ENCODE peak calls at places on chromosomes 7 and 10, in five cellular contexts. Y is cardiac fibroblast, Q is Right ventricle myocardium inferior, H is NCI-H226, J is midbrain. U is an unnamed sample.

GRCh38 chr10:103510046-103510685 is 16.7 kb downstream of the NEURL1 start:
- DNase-seq in Y (no peak), Q (no peak), H (no peak), J (no peak), U (no peak)

GRCh38 chr7:133934974-133935330 is 192.2 kb upstream of the LRGUK start:
- DNase-seq in Y (peak), Q (no peak), H (peak), J (no peak), U (no peak)

GRCh38 chr7:47378728-47379395 is 203.0 kb downstream of the TNS3 start:
- DNase-seq in Y (no peak), Q (no peak), H (no peak), J (no peak), U (no peak)

GRCh38 chr7:333399-333776 is 43.4 kb downstream of the FOXL3 start:
- DNase-seq in Y (peak), Q (peak), H (no peak), J (no peak), U (no peak)

GRCh38 chr7:37284805-37285211 is 163.9 kb downstream of the ELMO1 start:
- DNase-seq in Y (peak), Q (peak), H (no peak), J (peak), U (no peak)

GRCh38 chr10:15369642-15370211 is 1.4 kb downstream of the FAM171A1 start:
- DNase-seq in Y (peak), Q (no peak), H (no peak), J (peak), U (no peak)

GRCh38 chr10:9613338-9613737 is 1404.3 kb upstream of the CELF2 start:
- DNase-seq in Y (peak), Q (no peak), H (no peak), J (no peak), U (no peak)

GRCh38 chr10:16653223-16653622 is 131.5 kb upstream of the C1QL3 start:
- DNase-seq in Y (no peak), Q (no peak), H (no peak), J (no peak), U (no peak)

GRCh38 chr7:106770191-106770590 is 94.9 kb upstream of the PIK3CG start:
- DNase-seq in Y (peak), Q (no peak), H (peak), J (no peak), U (no peak)

GRCh38 chr10:82591421-82591820 is 716.4 kb downstream of the NRG3 start:
- DNase-seq in Y (no peak), Q (no peak), H (no peak), J (no peak), U (no peak)

GRCh38 chr10:69757553-69758309 is 44.0 kb upstream of the COL13A1 start:
- DNase-seq in Y (peak), Q (no peak), H (peak), J (peak), U (no peak)

GRCh38 chr7:116588641-116589594 is 64.1 kb downstream of the CAV1 start:
- DNase-seq in Y (peak), Q (no peak), H (no peak), J (peak), U (no peak)

GRCh38 chr10:71708301-71708703 is 11.3 kb downstream of the C10orf105 start:
- DNase-seq in Y (peak), Q (peak), H (no peak), J (peak), U (no peak)

GRCh38 chr7:116592445-116592844 is 67.6 kb downstream of the CAV1 start:
- DNase-seq in Y (no peak), Q (no peak), H (no peak), J (no peak), U (no peak)

GRCh38 chr7:148084138-148084537 is 506.4 kb upstream of the C7orf33 start:
- DNase-seq in Y (peak), Q (no peak), H (no peak), J (peak), U (peak)

GRCh38 chr10:48332166-48332870 is 25.8 kb downstream of the MAPK8 start:
- DNase-seq in Y (no peak), Q (no peak), H (no peak), J (no peak), U (no peak)

GRCh38 chr7:138750473-138750872 is 47.3 kb upstream of the TMEM213 start:
- DNase-seq in Y (no peak), Q (no peak), H (no peak), J (no peak), U (no peak)

GRCh38 chr7:54985405-54986360 is 33.1 kb upstream of the EGFR start:
- DNase-seq in Y (peak), Q (no peak), H (peak), J (no peak), U (no peak)

GRCh38 chr10:93436577-93436976 is 45.6 kb downstream of the MYOF start:
- DNase-seq in Y (peak), Q (no peak), H (peak), J (peak), U (no peak)

GRCh38 chr10:48456361-48456804 is 148.5 kb downstream of the ARHGAP22 start:
- DNase-seq in Y (peak), Q (peak), H (no peak), J (peak), U (no peak)

GRCh38 chr7:12930534-12930933 is 243.1 kb downstream of the ARL4A start:
- DNase-seq in Y (peak), Q (no peak), H (peak), J (no peak), U (no peak)

GRCh38 chr7:16471933-16472332 is 6.4 kb upstream of the SOSTDC1 start:
- DNase-seq in Y (no peak), Q (no peak), H (no peak), J (peak), U (no peak)

GRCh38 chr7:1380211-1380815 is 79.0 kb downstream of the MICALL2 start:
- DNase-seq in Y (no peak), Q (peak), H (no peak), J (no peak), U (no peak)

GRCh38 chr10:59580257-59580863 is 129.3 kb downstream of the SLC16A9 start:
- DNase-seq in Y (peak), Q (no peak), H (no peak), J (peak), U (no peak)

GRCh38 chr10:104325436-104326430 is 12.5 kb downstream of the ITPRIP start:
- DNase-seq in Y (no peak), Q (peak), H (no peak), J (no peak), U (no peak)

GRCh38 chr10:92574545-92575377 is 868 bp upstream of the IDE start:
- DNase-seq in Y (peak), Q (no peak), H (no peak), J (no peak), U (no peak)

GRCh38 chr10:82889703-82890102 is 1014.7 kb downstream of the NRG3 start:
- DNase-seq in Y (no peak), Q (no peak), H (no peak), J (no peak), U (no peak)

GRCh38 chr10:454860-455259 is 234.6 kb downstream of the DIP2C start:
- DNase-seq in Y (peak), Q (no peak), H (peak), J (no peak), U (no peak)

GRCh38 chr10:86936661-86937501 is 20.5 kb downstream of the MMRN2 start:
- DNase-seq in Y (peak), Q (peak), H (no peak), J (no peak), U (no peak)

GRCh38 chr10:119517235-119518141 is 25.0 kb downstream of the RGS10 start:
- DNase-seq in Y (peak), Q (no peak), H (no peak), J (no peak), U (no peak)

GRCh38 chr7:26627871-26628270 is 236.5 kb downstream of the SKAP2 start:
- DNase-seq in Y (no peak), Q (no peak), H (no peak), J (peak), U (no peak)

GRCh38 chr7:41977165-41977651 is 259.8 kb downstream of the GLI3 start:
- DNase-seq in Y (peak), Q (no peak), H (peak), J (peak), U (no peak)

GRCh38 chr10:131980757-131981428 is 830 bp downstream of the BNIP3 start:
- DNase-seq in Y (peak), Q (no peak), H (no peak), J (no peak), U (no peak)